ENCODE peak calls at places on chromosomes 3 and 15, in six cellular contexts. X is astrocyte of the cerebellum, R is lower lobe of right lung, C is GM23338, V is fibroblast of pulmonary artery, G is LNCaP clone FGC. Q is an unnamed sample.

GRCh38 chr3:60309539-60310268 is 941.5 kb downstream of the FHIT start:
- DNase-seq in X (no peak), R (no peak), V (no peak), C (no peak), G (no peak), Q (no peak)

GRCh38 chr3:120641696-120642246 is 40.3 kb downstream of the HGD start:
- DNase-seq in V (no peak), C (no peak), R (no peak), G (no peak), X (no peak), Q (no peak)

GRCh38 chr3:31004025-31004678 is 109.7 kb upstream of the GADL1 start:
- DNase-seq in V (peak), X (peak), G (no peak), C (no peak), R (no peak), Q (peak)

GRCh38 chr15:42348083-42348482 is 11.2 kb upstream of the CAPN3 start:
- DNase-seq in V (peak), G (no peak), R (no peak), C (no peak), X (no peak), Q (peak)

GRCh38 chr15:66789029-66790025 is 87.3 kb downstream of the SMAD6 start:
- DNase-seq in V (peak), X (no peak), R (no peak), C (peak), G (peak), Q (peak)

GRCh38 chr15:49627407-49627877 is 6.6 kb downstream of the DTWD1 start:
- DNase-seq in G (no peak), X (peak), R (no peak), V (peak), C (no peak), Q (peak)

GRCh38 chr15:75850708-75851107 is 7.5 kb downstream of the UBE2Q2 start:
- DNase-seq in V (no peak), C (no peak), R (no peak), X (no peak), G (no peak), Q (no peak)

GRCh38 chr3:18501679-18502343 is 76.7 kb upstream of the SATB1 start:
- DNase-seq in X (no peak), R (no peak), V (no peak), C (peak), G (no peak), Q (no peak)

GRCh38 chr3:12582730-12583129 is 25.8 kb downstream of the MKRN2 start:
- DNase-seq in R (no peak), X (no peak), G (no peak), V (no peak), C (no peak), Q (no peak)

GRCh38 chr3:149621218-149622005 is 36.4 kb downstream of the WWTR1 start:
- DNase-seq in G (no peak), R (no peak), X (peak), V (peak), C (peak), Q (peak)

GRCh38 chr15:43376017-43376705 is 5.3 kb downstream of the TUBGCP4 start:
- DNase-seq in X (no peak), V (peak), R (no peak), C (peak), G (no peak), Q (peak)

GRCh38 chr15:59299919-59300617 is 72.6 kb downstream of the MYO1E start:
- DNase-seq in G (no peak), R (peak), V (peak), C (no peak), X (peak), Q (peak)

GRCh38 chr15:90142216-90143175 is 40.2 kb upstream of the IDH2 start:
- DNase-seq in C (no peak), X (no peak), R (peak), V (no peak), G (no peak), Q (no peak)

GRCh38 chr15:90141646-90142045 is 39.4 kb upstream of the IDH2 start:
- DNase-seq in R (no peak), G (no peak), V (peak), X (peak), C (no peak), Q (peak)

GRCh38 chr15:90145761-90146160 is 43.5 kb upstream of the IDH2 start:
- DNase-seq in V (no peak), X (no peak), R (no peak), G (no peak), C (no peak), Q (no peak)

GRCh38 chr15:90145259-90145658 is 43.0 kb upstream of the IDH2 start:
- DNase-seq in C (no peak), V (no peak), R (no peak), G (no peak), X (no peak), Q (no peak)

DNA sequence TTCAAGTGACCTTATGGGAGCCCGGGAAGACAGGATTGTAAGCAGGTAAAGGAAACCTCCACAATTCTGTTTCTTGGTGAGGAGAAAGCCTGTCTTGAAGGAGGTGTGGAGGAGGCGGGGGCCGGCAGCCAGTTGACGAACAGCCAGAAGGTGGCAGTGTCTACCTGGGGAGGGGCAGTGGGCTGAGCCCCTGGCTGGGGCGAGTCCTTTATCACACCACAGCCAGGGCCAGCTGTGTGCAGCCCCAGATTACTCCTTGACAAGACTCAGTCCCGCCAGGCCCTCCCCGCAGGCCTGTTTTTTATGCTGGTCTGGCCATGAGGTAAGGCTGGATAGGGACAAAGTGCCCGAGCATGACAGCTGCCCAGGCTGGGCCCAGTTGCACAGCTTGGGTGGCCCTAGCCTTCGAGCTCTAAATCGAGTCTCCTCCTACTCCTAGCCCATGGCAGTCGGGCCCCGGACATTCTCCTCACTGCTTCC is 40.9 kb upstream of the IDH2 start:
- DNase-seq in V (peak), X (no peak), G (no peak), C (peak), R (peak), Q (no peak)
- TF ChIP-seq CTCF in V (peak), X (peak), G (peak), C (peak), R (peak), Q (peak)

GRCh38 chr3:181932039-181932438 is 220.3 kb downstream of the SOX2 start:
- DNase-seq in V (no peak), R (no peak), C (no peak), G (no peak), X (no peak), Q (no peak)
- H3K4me3 ChIP-seq in V (no peak), R (no peak), C (no peak), G (no peak), X (no peak), Q (no peak)

DNA sequence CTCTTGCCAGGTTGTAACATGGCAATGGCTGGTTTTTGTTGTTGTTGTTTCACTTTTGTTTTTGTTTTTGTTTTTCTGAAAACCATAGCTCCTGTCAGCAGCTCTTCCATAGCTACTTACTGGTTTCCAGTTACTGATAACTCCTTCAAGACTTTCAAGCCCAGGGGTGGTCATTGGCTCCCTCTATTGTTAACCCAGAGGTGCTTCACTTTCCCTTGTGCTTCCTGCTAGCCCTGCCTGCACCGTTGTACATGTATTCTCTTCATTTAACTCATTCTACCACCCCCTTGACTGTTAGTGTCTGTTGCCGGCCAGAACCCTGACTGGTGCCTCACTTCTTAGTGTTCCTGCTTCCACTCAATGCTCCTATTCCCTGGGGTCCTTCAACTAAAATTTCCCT is 4.2 kb upstream of the TRAT1 start:
- DNase-seq in R (no peak), C (peak), X (no peak), G (peak), V (peak), Q (peak)
- TF ChIP-seq CTCF in R (no peak), C (peak), X (peak), G (peak), V (peak), Q (peak)

GRCh38 chr3:170257145-170257544 is 34.9 kb downstream of the PRKCI start:
- DNase-seq in C (no peak), R (no peak), V (no peak), G (no peak), X (no peak), Q (no peak)
- H3K4me3 ChIP-seq in C (no peak), R (no peak), V (no peak), G (no peak), X (no peak), Q (no peak)

DNA sequence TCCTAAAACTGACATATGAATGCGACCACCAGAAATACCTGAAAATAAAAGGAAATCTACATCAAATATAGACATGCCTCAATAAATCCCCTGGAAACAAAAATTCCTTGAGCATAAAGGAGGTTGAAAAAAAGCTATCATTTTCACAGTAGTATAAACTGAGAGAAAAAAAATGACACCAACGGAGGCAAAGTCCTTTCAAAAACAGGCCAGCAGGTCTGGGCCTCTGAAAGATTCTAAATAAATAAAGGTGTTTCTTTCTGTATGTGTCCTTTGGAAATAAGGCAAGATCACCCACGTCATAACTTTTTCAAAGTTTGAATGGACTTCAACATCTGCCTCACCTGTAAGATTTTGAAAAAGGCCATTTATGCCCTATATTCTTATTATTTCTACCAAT is 5.0 kb downstream of the CLPX start:
- DNase-seq in C (no peak), X (no peak), R (no peak), G (no peak), V (no peak), Q (no peak)
- TF ChIP-seq CTCF in C (no peak), X (no peak), R (no peak), G (no peak), V (no peak), Q (no peak)

DNA sequence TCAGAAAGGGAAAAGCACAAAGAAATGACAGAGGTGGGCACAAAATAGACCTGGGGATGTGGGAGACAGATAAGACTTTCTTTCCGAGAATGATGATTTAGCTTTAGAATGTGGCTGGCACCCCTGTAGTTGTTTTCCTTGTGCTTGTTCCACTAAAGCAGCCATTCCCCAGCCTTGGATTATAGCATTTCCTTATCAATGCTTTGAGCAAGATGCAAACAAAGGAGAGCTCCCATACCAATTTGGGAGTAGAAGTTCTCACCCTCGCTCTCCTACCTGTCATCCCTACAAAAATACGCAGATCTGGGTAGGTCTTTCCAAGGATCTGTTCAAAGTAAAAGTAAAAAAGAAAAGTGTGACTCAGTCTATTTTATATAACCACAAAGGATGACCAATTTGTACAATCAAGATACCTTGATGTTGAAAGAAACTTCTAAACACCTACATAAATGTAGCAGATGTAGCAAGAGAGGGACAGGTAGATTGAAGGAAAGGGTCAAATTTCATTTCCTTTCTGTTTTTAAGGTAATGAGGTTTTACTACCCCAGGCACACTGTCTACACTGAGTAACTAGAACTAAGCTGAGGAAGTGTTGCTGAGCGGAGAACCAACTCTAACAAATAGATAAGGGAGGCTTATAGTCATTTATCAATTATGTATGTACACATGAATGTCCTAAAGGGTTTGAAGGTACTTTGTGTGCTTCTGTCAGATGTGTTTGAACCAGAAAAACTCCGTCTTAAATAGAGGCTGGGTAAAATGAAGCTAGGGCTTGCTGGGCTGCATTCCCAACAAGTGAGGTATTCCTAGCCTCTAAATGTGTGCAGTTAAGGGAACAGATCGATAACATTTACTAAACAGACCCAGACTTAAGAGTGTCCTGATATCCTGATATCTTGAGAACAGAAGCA is 91.1 kb upstream of the LRRN1 start:
- DNase-seq in V (no peak), C (peak), R (no peak), G (no peak), X (no peak), Q (no peak)
- H3K4me3 ChIP-seq in V (no peak), C (peak), R (no peak), G (no peak), X (no peak), Q (no peak)

Q was measured in fibroblast of mammary gland.